ENCODE peak calls at places on chromosomes 6 and 20, in four cellular contexts. T is endothelial cell, Q is thoracic aorta, P is epithelial cell of esophagus. W is an unnamed sample.

GRCh38 chr6:156942266-156942665 is 165.1 kb downstream of the ARID1B start:
- DNase-seq in Q (no peak), P (no peak), T (no peak), W (no peak)

GRCh38 chr6:3751019-3751729 is at the start of gene PXDC1:
- DNase-seq in T (peak), P (peak), Q (no peak), W (no peak)

GRCh38 chr6:47288245-47289090 is 21.2 kb downstream of the TNFRSF21 start:
- DNase-seq in P (no peak), Q (no peak), T (no peak), W (no peak)

GRCh38 chr6:55250400-55250799 is 76.1 kb downstream of the HCRTR2 start:
- DNase-seq in Q (no peak), P (no peak), T (no peak), W (no peak)

GRCh38 chr6:50986319-50986718 is 167.6 kb downstream of the TFAP2B start:
- DNase-seq in T (no peak), P (peak), Q (no peak), W (no peak)

GRCh38 chr6:39366875-39367618 is 44.5 kb upstream of the KCNK16 start:
- DNase-seq in T (no peak), P (no peak), Q (no peak), W (no peak)

GRCh38 chr6:27049863-27050781 is 197.4 kb upstream of the PRSS16 start:
- DNase-seq in Q (no peak), P (peak), T (no peak), W (no peak)

GRCh38 chr20:39849664-39850063 is 839.4 kb downstream of the MAFB start:
- DNase-seq in T (no peak), Q (peak), P (peak), W (peak)

GRCh38 chr6:166672146-166672545 is 45.1 kb upstream of the RPS6KA2 start:
- DNase-seq in P (no peak), T (no peak), Q (no peak), W (no peak)

W was measured in tibial nerve.